ENCODE peak calls at places on chromosomes 3 and 15, in six cellular contexts. B, K, D, E, G and V are unnamed samples.
A peak's percentile ranks its signal among the peaks of the same experiment; 100 is the strongest.

GRCh38 chr3:174162550-174162949 is 696.6 kb upstream of the NAALADL2 start:
- DNase-seq in G (no peak), D (peak; percentile 28), B (no peak), K (no peak), E (no peak), V (peak; percentile 66)

GRCh38 chr15:59170295-59170881 is 36.3 kb upstream of the LDHAL6B start:
- DNase-seq in E (peak; percentile 59), D (peak; percentile 74), K (no peak), G (no peak), B (peak; percentile 67), V (no peak)

GRCh38 chr15:89912145-89912673 is 543 bp downstream of the ARPIN start:
- DNase-seq in G (no peak), B (peak; percentile 34), K (no peak), E (peak; percentile 54), D (peak; percentile 37), V (no peak)

GRCh38 chr15:52780172-52780980 is 9.8 kb downstream of the ONECUT1 start:
- DNase-seq in K (no peak), G (peak; percentile 28), D (peak; percentile 60), E (peak; percentile 75), B (peak; percentile 54), V (peak; percentile 41)

GRCh38 chr15:64048766-64049165 is 2.5 kb upstream of the DAPK2 start:
- DNase-seq in D (no peak), K (no peak), G (no peak), E (no peak), B (no peak), V (no peak)

GRCh38 chr15:22887157-22887951 is 48.9 kb downstream of the NIPA2 start:
- DNase-seq in K (no peak), D (peak; percentile 81), G (no peak), E (no peak), B (no peak), V (peak; percentile 94)

GRCh38 chr15:96246057-96246456 is 84.4 kb upstream of the NR2F2 start:
- DNase-seq in G (no peak), K (no peak), D (no peak), E (no peak), B (no peak), V (no peak)

GRCh38 chr3:100781311-100781710 is 72.0 kb downstream of the TFG start:
- DNase-seq in K (no peak), D (peak; percentile 85), G (no peak), E (no peak), B (no peak), V (peak; percentile 65)

GRCh38 chr3:50604110-50604621 is 7.4 kb downstream of the CISH start:
- DNase-seq in B (no peak), K (no peak), G (no peak), E (no peak), D (no peak), V (no peak)

GRCh38 chr15:47803767-47804166 is 86.5 kb downstream of the SEMA6D start:
- DNase-seq in K (no peak), E (no peak), B (no peak), D (no peak), G (no peak), V (no peak)

GRCh38 chr3:138426211-138426610 is 8.2 kb upstream of the ESYT3 start:
- DNase-seq in D (peak; percentile 32), G (no peak), B (no peak), K (no peak), E (no peak), V (peak; percentile 38)